ENCODE peak calls at places on chromosomes 13 and 19, in nine cellular contexts. U is A549, F is HCT116, V is endothelial cell of umbilical vein, J is WTC11, P is SK-N-SH, O is HepG2, L is GM12878, A is H1. Y is an unnamed sample.

GRCh38 chr13:30354481-30355404 is 47.4 kb upstream of the KATNAL1 start:
- DNase-seq in U (no peak), F (no peak), V (no peak), J (no peak), P (no peak), O (peak), L (no peak), A (no peak), Y (no peak)

GRCh38 chr19:17687857-17688784 is at the start of gene UNC13A:
- DNase-seq in U (peak), F (no peak), V (no peak), J (peak), P (peak), O (no peak), L (no peak), A (peak), Y (peak)

GRCh38 chr13:109569938-109570711 is 216.3 kb downstream of the IRS2 start:
- DNase-seq in U (no peak), F (no peak), V (no peak), J (no peak), P (no peak), O (no peak), L (peak), A (no peak), Y (peak)

GRCh38 chr13:75704942-75705320 is 68.8 kb downstream of the LMO7 start:
- DNase-seq in U (no peak), F (peak), V (no peak), J (peak), P (no peak), O (no peak), L (no peak), A (no peak), Y (no peak)

GRCh38 chr19:1063030-1063908 is 3.7 kb upstream of the ARHGAP45 start:
- DNase-seq in U (no peak), F (peak), V (no peak), J (peak), P (peak), O (no peak), L (no peak), A (peak), Y (peak)

GRCh38 chr13:114249062-114249461 is 14.4 kb downstream of the CDC16 start:
- DNase-seq in U (no peak), F (no peak), V (no peak), J (no peak), P (no peak), O (no peak), L (no peak), A (peak), Y (no peak)

GRCh38 chr13:80547885-80548284 is 207.0 kb upstream of the SPRY2 start:
- DNase-seq in U (no peak), F (no peak), V (peak), J (no peak), P (no peak), O (no peak), L (no peak), A (no peak), Y (no peak)

GRCh38 chr13:114062341-114062740 is 70.1 kb downstream of the RASA3 start:
- DNase-seq in U (no peak), F (no peak), V (no peak), J (no peak), P (no peak), O (no peak), L (no peak), A (no peak), Y (no peak)

GRCh38 chr19:41702208-41702651 is 6.2 kb upstream of the CEACAM5 start:
- DNase-seq in U (peak), F (no peak), V (no peak), J (no peak), P (no peak), O (no peak), L (no peak), A (no peak), Y (no peak)

GRCh38 chr19:29001922-29002247 is 211.1 kb downstream of the UQCRFS1 start:
- DNase-seq in U (no peak), F (no peak), V (no peak), J (no peak), P (no peak), O (no peak), L (no peak), A (no peak), Y (no peak)

GRCh38 chr13:30572859-30573275 is 44.9 kb upstream of the USPL1 start:
- DNase-seq in U (peak), F (no peak), V (peak), J (no peak), P (peak), O (peak), L (peak), A (no peak), Y (peak)

GRCh38 chr19:41000310-41000737 is 9.2 kb downstream of the CYP2B6 start:
- DNase-seq in U (peak), F (peak), V (no peak), J (no peak), P (no peak), O (peak), L (no peak), A (no peak), Y (no peak)

GRCh38 chr13:64410654-64411053 is 2819.5 kb downstream of the PCDH9 start:
- DNase-seq in U (no peak), F (no peak), V (no peak), J (no peak), P (no peak), O (no peak), L (no peak), A (no peak), Y (no peak)

GRCh38 chr19:47095707-47096704 is 17.6 kb downstream of the ZC3H4 start:
- DNase-seq in U (peak), F (peak), V (no peak), J (no peak), P (no peak), O (peak), L (no peak), A (no peak), Y (peak)

GRCh38 chr13:29081036-29081435 is 260.9 kb downstream of the MTUS2 start:
- DNase-seq in U (no peak), F (no peak), V (no peak), J (no peak), P (no peak), O (no peak), L (peak), A (no peak), Y (peak)

GRCh38 chr19:37948362-37948761 is 41.4 kb downstream of the SIPA1L3 start:
- DNase-seq in U (no peak), F (no peak), V (no peak), J (no peak), P (no peak), O (no peak), L (no peak), A (no peak), Y (no peak)

GRCh38 chr13:77235456-77236022 is 91.4 kb downstream of the MYCBP2 start:
- DNase-seq in U (no peak), F (no peak), V (no peak), J (no peak), P (no peak), O (no peak), L (no peak), A (no peak), Y (no peak)

GRCh38 chr13:102298051-102298450 is 103.8 kb downstream of the FGF14 start:
- DNase-seq in U (no peak), F (no peak), V (no peak), J (no peak), P (no peak), O (no peak), L (no peak), A (no peak), Y (no peak)

GRCh38 chr19:50458396-50459066 is 17.8 kb upstream of the EMC10 start:
- DNase-seq in U (no peak), F (no peak), V (no peak), J (no peak), P (no peak), O (no peak), L (no peak), A (no peak), Y (no peak)

GRCh38 chr19:996051-996838 is 4.0 kb upstream of the GRIN3B start:
- DNase-seq in U (no peak), F (no peak), V (peak), J (peak), P (peak), O (no peak), L (no peak), A (peak), Y (peak)

GRCh38 chr19:49111218-49111998 is 2.8 kb upstream of the LIN7B start:
- DNase-seq in U (no peak), F (no peak), V (no peak), J (no peak), P (no peak), O (no peak), L (no peak), A (no peak), Y (no peak)

GRCh38 chr19:48867922-48868195 is 558 bp downstream of the PLEKHA4 start:
- DNase-seq in U (no peak), F (no peak), V (no peak), J (no peak), P (no peak), O (no peak), L (no peak), A (no peak), Y (no peak)

DNA sequence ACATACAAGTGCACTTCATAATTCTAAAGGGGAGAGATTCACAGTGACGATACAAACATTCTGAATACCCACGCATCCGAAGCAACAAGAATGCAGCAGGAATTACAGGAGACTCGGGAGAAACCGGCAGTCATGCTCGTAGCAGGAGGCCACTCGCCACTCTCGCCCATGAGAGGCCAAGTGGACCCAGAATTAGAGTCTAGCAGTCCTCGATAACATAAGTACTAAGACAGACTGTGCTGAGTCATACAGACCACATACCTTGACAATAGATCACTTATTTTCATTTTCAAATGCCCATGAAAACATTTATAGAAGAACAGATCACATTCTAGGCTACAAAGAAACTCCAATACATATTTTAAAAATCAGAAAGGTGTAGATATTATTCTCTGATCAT is 299.1 kb upstream of the TSHZ3 start:
- DNase-seq in U (no peak), F (no peak), V (no peak), J (no peak), P (no peak), O (no peak), L (no peak), A (no peak), Y (no peak)
- TF ChIP-seq MAX in U (no peak), F (no peak), V (no peak), J (no peak), P (no peak), O (no peak), L (no peak), A (no peak), Y (no peak)

DNA sequence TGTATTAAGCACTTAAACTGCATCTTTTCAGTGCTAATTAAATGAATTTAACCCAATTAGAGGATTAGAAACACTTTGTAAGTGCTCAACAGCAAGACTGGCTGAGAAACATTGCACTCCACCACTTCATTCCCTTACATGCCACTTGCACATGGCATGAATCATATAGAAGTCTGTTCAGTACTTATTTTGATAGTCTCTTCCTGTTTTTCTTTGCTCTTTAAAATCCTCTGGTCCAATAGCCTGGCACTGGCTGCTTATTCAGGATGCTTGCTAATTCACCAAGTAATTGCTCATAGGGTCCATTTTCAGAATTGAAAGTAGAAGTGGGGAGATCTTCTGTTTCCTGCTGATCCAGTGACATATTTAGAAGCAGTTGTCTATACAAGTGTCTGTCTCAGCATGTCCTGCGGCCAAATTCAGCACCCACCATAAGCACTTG is 900.1 kb downstream of the PCDH9 start:
- DNase-seq in U (no peak), F (no peak), V (peak), J (no peak), P (no peak), O (no peak), L (no peak), A (no peak), Y (peak)
- TF ChIP-seq MAX in U (no peak), F (no peak), V (no peak), J (no peak), P (peak), O (no peak), L (no peak), A (no peak), Y (peak)

GRCh38 chr19:13355356-13355755 is 150.9 kb downstream of the CACNA1A start:
- DNase-seq in U (no peak), F (no peak), V (no peak), J (no peak), P (no peak), O (no peak), L (no peak), A (no peak), Y (no peak)
- TF ChIP-seq MAX in U (no peak), F (no peak), V (no peak), J (no peak), P (no peak), O (no peak), L (no peak), A (no peak), Y (no peak)

DNA sequence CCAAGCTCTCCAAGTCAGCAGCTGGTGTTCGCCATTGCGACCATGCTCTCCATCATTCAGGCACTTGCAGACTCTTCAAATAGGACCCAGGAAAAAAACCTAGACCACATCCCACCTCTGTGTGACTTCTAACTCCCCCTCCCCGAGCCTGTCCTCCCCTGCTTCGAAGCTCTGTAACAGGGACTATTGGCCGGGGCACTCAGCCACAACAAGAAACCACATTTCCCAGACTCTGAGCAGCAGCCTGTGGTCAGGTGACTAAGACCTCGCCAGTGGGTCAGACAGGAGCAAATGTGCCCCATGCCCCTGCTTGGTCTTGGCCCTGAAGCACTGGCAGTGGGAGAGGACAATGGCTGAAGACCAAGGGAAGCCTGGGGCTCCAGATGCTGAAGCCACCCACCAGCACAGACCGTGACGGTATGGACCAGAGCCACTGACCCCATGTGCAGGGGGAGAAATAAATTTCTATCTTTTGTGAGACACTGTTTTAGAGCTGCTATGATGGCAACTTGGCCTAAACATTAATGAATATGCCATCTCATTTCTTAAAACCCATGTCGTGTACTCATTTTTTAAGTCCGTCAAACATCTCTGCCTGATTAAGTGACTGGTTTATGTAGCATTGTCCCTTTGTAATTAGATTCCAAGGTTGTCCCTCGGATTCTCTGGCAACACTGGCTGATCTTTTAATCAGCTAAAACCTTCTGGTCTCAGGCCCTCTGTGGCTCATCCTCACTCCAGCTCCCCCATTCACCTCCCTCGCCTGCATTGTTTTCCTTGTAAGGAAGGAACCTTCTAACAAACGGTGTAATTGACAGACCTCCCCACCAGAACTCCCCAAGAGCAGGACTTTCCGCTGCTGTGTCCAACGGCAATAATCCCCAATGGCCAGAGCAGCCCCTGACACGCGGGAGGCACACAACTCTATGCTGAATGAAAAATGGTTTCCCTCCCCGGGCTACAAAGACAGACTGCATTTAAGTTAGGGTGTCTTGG is 98.5 kb downstream of the STK24 start:
- DNase-seq in U (no peak), F (no peak), V (peak), J (no peak), P (peak), O (no peak), L (peak), A (no peak), Y (peak)
- TF ChIP-seq MAX in U (no peak), F (no peak), V (no peak), J (no peak), P (no peak), O (no peak), L (no peak), A (no peak), Y (peak)